ENCODE peak calls at places on chromosomes 2 and 18, in ten cellular contexts. A, I, P, J, Z, K, W, E, X and B are unnamed samples.
A peak's percentile ranks its signal among the peaks of the same experiment; 100 is the strongest.

GRCh38 chr2:216279459-216279858 is 92.8 kb downstream of the MARCHF4 start:
- DNase-seq in A (no peak), I (peak; percentile 87), P (peak; percentile 11), J (no peak), Z (no peak), K (no peak), W (no peak), E (peak; percentile 38), X (no peak), B (peak; percentile 18)

GRCh38 chr2:206727287-206727686 is 9.1 kb upstream of the DYTN start:
- DNase-seq in A (no peak), I (no peak), P (no peak), J (no peak), Z (no peak), K (no peak), W (no peak), E (no peak), X (no peak), B (no peak)

GRCh38 chr2:54750040-54750439 is 26.6 kb downstream of the EML6 start:
- DNase-seq in A (no peak), I (peak; percentile 39), P (no peak), J (no peak), Z (no peak), K (no peak), W (no peak), E (peak; percentile 22), X (no peak), B (no peak)

GRCh38 chr2:101986804-101987740 is 4.7 kb upstream of the IL1R2 start:
- DNase-seq in A (no peak), I (no peak), P (no peak), J (no peak), Z (no peak), K (no peak), W (no peak), E (no peak), X (no peak), B (no peak)

GRCh38 chr2:29767606-29768335 is 153.6 kb downstream of the ALK start:
- DNase-seq in A (no peak), I (no peak), P (no peak), J (no peak), Z (no peak), K (no peak), W (no peak), E (no peak), X (no peak), B (no peak)

GRCh38 chr2:217937446-217937845 is 65.3 kb downstream of the TNS1 start:
- DNase-seq in A (no peak), I (no peak), P (peak; percentile 80), J (no peak), Z (no peak), K (no peak), W (no peak), E (no peak), X (no peak), B (no peak)

GRCh38 chr2:20189299-20189931 is 35.5 kb downstream of the SDC1 start:
- DNase-seq in A (no peak), I (no peak), P (no peak), J (no peak), Z (no peak), K (no peak), W (no peak), E (no peak), X (no peak), B (no peak)

GRCh38 chr2:173457366-173457765 is 102.7 kb downstream of the CDCA7 start:
- DNase-seq in A (no peak), I (no peak), P (no peak), J (no peak), Z (no peak), K (no peak), W (no peak), E (no peak), X (no peak), B (no peak)

DNA sequence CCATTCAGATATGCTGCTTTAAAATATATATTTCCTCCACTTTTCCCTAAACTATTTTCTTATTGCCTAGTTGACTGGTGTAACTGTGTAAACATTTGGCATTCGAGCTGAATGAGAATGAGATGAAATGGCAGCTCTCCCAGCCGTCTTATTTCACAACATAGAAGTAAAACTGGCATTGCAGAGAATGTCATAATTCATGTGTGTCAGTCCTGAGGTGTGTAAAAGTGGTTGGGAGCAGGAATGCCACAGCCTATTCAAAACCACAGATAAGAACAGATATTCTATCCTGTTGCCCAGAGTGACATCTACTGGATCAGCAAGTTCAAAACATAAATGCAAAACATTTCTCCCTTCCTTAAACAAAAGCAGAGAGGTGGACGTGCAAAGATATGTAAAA is 565.5 kb upstream of the CHAC2 start:
- DNase-seq in A (peak; percentile 3), I (peak; percentile 90), P (no peak), J (peak; percentile 63), Z (no peak), K (peak; percentile 63), W (no peak), E (peak; percentile 84), X (no peak), B (peak; percentile 49)
- TF ChIP-seq CTCF in A (peak; percentile 21), I (peak; percentile 35), P (peak; percentile 33), J (peak; percentile 40), Z (no peak), K (peak; percentile 24), W (no peak), E (peak; percentile 62), X (no peak), B (peak; percentile 47)

DNA sequence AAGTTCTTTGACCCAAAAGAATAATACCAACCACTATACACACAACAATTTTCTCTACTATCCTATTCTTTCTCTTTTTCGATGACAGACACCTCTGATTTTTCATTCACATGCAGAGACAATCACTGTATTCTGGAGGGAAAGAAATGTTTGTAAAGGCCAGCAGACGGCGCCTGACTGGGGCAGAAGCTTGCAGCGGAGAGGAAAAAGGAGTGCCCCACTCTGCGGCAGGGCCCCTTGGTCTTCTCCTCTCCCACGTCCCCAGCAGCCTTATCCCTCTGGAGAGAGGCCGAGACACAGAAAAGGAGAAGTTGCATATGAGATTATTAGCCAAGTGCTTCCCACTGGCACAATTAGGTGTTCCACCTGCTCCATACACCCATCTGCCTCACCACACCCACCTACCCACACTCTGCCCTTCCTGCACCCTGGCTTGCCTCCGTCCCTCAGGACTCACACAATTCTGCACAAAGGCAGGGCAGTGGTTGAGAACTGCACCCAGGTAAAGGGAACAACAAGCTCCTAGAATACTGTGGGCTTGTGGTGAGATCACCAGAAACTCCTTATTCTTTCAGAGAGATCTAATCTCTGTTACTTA is 687.3 kb downstream of the NRXN1 start:
- DNase-seq in A (no peak), I (no peak), P (no peak), J (no peak), Z (no peak), K (no peak), W (peak; percentile 21), E (no peak), X (no peak), B (no peak)
- TF ChIP-seq CTCF in A (no peak), I (no peak), P (no peak), J (peak; percentile 8), Z (peak; percentile 65), K (no peak), W (peak; percentile 48), E (no peak), X (no peak), B (no peak)

GRCh38 chr18:74204543-74205152 is 56.3 kb downstream of the TIMM21 start:
- DNase-seq in A (no peak), I (no peak), P (no peak), J (no peak), Z (no peak), K (no peak), W (no peak), E (peak; percentile 4), X (no peak), B (no peak)

GRCh38 chr18:74203811-74204210 is 55.5 kb downstream of the TIMM21 start:
- DNase-seq in A (no peak), I (no peak), P (no peak), J (no peak), Z (no peak), K (no peak), W (no peak), E (no peak), X (no peak), B (no peak)

GRCh38 chr18:74198453-74198852 is 50.1 kb downstream of the TIMM21 start:
- DNase-seq in A (no peak), I (no peak), P (no peak), J (no peak), Z (no peak), K (no peak), W (no peak), E (no peak), X (no peak), B (no peak)

GRCh38 chr18:74197705-74198341 is 49.5 kb downstream of the TIMM21 start:
- DNase-seq in A (no peak), I (no peak), P (no peak), J (no peak), Z (no peak), K (no peak), W (no peak), E (no peak), X (no peak), B (no peak)

DNA sequence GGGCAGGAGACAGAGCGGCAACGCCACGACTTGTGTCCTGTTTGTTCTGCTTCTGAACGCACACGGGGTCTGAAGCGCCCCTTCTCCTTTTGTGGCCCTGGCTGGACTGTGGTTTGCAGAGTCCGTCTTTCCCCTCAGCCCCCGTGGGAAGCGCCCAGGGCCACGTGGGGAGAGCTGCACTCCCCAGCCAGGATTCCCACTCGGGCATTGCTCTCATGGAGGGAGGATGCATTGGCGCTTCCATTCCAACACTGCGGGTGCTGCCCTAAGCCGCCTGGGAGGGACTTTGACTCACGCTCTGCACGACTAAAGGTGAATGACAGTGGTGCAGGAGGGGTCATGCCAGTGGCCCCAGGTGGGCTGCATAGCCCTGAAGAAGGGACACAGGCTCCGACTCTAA is 52.5 kb downstream of the TIMM21 start:
- DNase-seq in A (no peak), I (no peak), P (no peak), J (no peak), Z (no peak), K (no peak), W (no peak), E (no peak), X (no peak), B (no peak)
- TF ChIP-seq CTCF in A (no peak), I (no peak), P (no peak), J (no peak), Z (no peak), K (no peak), W (no peak), E (no peak), X (no peak), B (no peak)

GRCh38 chr18:9574473-9575115 is 39.8 kb downstream of the PPP4R1 start:
- DNase-seq in A (no peak), I (no peak), P (no peak), J (no peak), Z (no peak), K (no peak), W (no peak), E (no peak), X (no peak), B (no peak)

GRCh38 chr18:9577361-9577760 is 37.0 kb downstream of the PPP4R1 start:
- DNase-seq in A (no peak), I (no peak), P (no peak), J (peak; percentile 9), Z (no peak), K (no peak), W (no peak), E (no peak), X (no peak), B (no peak)

GRCh38 chr18:9578306-9578705 is 36.1 kb downstream of the PPP4R1 start:
- DNase-seq in A (no peak), I (peak; percentile 21), P (no peak), J (no peak), Z (no peak), K (no peak), W (no peak), E (peak; percentile 39), X (no peak), B (no peak)

GRCh38 chr18:9571546-9571945 is 42.8 kb downstream of the PPP4R1 start:
- DNase-seq in A (no peak), I (no peak), P (no peak), J (no peak), Z (no peak), K (no peak), W (no peak), E (no peak), X (no peak), B (no peak)

DNA sequence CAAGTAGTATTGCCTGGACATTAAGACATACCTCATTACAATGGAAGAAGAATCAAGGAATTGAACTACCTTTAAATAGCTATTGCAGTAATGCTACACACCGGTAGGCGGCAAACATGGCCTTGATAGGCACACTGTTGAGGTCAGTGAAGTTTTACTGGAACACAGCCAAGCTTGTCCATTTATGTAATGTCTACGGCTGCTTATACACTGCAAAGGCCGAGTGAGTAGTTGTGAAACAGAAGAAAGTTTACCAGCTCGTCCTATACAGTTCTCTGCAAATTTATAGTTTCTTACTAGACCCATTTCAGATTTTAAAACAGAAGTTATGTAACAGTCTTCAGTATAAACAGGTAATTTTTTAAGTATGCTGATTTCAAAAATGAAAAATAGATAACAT is 38.8 kb downstream of the PPP4R1 start:
- DNase-seq in A (peak; percentile 87), I (peak; percentile 98), P (peak; percentile 92), J (peak; percentile 95), Z (peak; percentile 72), K (peak; percentile 77), W (peak; percentile 61), E (peak; percentile 98), X (peak; percentile 51), B (peak; percentile 73)
- TF ChIP-seq CTCF in A (peak; percentile 76), I (peak; percentile 89), P (peak; percentile 89), J (peak; percentile 64), Z (peak; percentile 88), K (peak; percentile 75), W (peak; percentile 83), E (peak; percentile 92), X (peak; percentile 37), B (peak; percentile 67)